ENCODE peak calls at places on chromosomes 7 and 10, in four cellular contexts. I, H, R and P are unnamed samples.

GRCh38 chr7:130995252-130996081 is 261.5 kb upstream of the KLF14 start:
- DNase-seq in I (no peak), H (no peak), R (peak), P (peak)

GRCh38 chr7:72112530-72112929 is 299.6 kb downstream of the CALN1 start:
- DNase-seq in I (no peak), H (no peak), R (no peak), P (no peak)

GRCh38 chr10:119546009-119546408 is 3.5 kb upstream of the RGS10 start:
- DNase-seq in I (no peak), H (no peak), R (no peak), P (no peak)

GRCh38 chr10:79453392-79453791 is 8.0 kb upstream of the ZCCHC24 start:
- DNase-seq in I (no peak), H (no peak), R (no peak), P (no peak)

GRCh38 chr7:149354119-149354518 is 92.1 kb downstream of the ZNF783 start:
- DNase-seq in I (no peak), H (no peak), R (no peak), P (no peak)

GRCh38 chr7:66952343-66953043 is 31.5 kb downstream of the TMEM248 start:
- DNase-seq in I (peak), H (no peak), R (peak), P (no peak)

GRCh38 chr10:29048506-29048905 is 240.4 kb upstream of the LYZL1 start:
- DNase-seq in I (no peak), H (no peak), R (no peak), P (no peak)

GRCh38 chr7:129405527-129405926 is 28.7 kb upstream of the STRIP2 start:
- DNase-seq in I (no peak), H (no peak), R (no peak), P (no peak)

GRCh38 chr10:30557884-30558283 is 71.7 kb downstream of the LYZL2 start:
- DNase-seq in I (peak), H (no peak), R (no peak), P (no peak)

GRCh38 chr7:45196374-45196773 is 38.8 kb downstream of the RAMP3 start:
- DNase-seq in I (no peak), H (no peak), R (no peak), P (no peak)

GRCh38 chr10:50033481-50033880 is 34.3 kb upstream of the WASHC2A start:
- DNase-seq in I (no peak), H (peak), R (no peak), P (no peak)

GRCh38 chr7:55249332-55249731 is 115.8 kb upstream of the LANCL2 start:
- DNase-seq in I (no peak), H (no peak), R (no peak), P (peak)

GRCh38 chr10:86440874-86441838 is 74.6 kb upstream of the GRID1 start:
- DNase-seq in I (peak), H (peak), R (no peak), P (no peak)

GRCh38 chr7:124152859-124153692 is 120.2 kb upstream of the TMEM229A start:
- DNase-seq in I (peak), H (peak), R (no peak), P (no peak)

GRCh38 chr10:86178401-86179142 is 188.0 kb downstream of the GRID1 start:
- DNase-seq in I (peak), H (no peak), R (no peak), P (no peak)

GRCh38 chr7:20598479-20599419 is 16.7 kb upstream of the ABCB5 start:
- DNase-seq in I (peak), H (peak), R (no peak), P (no peak)

GRCh38 chr10:27744478-27745379 is 890 bp downstream of the MKX start:
- DNase-seq in I (no peak), H (no peak), R (no peak), P (no peak)

GRCh38 chr10:29858352-29859267 is 200.8 kb downstream of the JCAD start:
- DNase-seq in I (peak), H (peak), R (peak), P (no peak)

GRCh38 chr10:131786756-131787605 is 113.8 kb upstream of the PPP2R2D start:
- DNase-seq in I (peak), H (no peak), R (peak), P (no peak)

GRCh38 chr10:16049775-16050174 is 189.5 kb upstream of the MINDY3 start:
- DNase-seq in I (no peak), H (no peak), R (no peak), P (no peak)

GRCh38 chr10:16049050-16049449 is 188.7 kb upstream of the MINDY3 start:
- DNase-seq in I (no peak), H (no peak), R (no peak), P (no peak)
- TF ChIP-seq CTCF in I (no peak), H (no peak), R (no peak), P (no peak)

GRCh38 chr10:95290801-95291633 is at the start of gene PDLIM1:
- DNase-seq in I (peak), H (no peak), R (peak), P (no peak)
- TF ChIP-seq CTCF in I (peak), H (peak), R (no peak), P (peak)

GRCh38 chr10:113524120-113524519 is 28.7 kb upstream of the HABP2 start:
- DNase-seq in I (no peak), H (no peak), R (no peak), P (no peak)
- TF ChIP-seq CTCF in I (no peak), H (no peak), R (no peak), P (no peak)

DNA sequence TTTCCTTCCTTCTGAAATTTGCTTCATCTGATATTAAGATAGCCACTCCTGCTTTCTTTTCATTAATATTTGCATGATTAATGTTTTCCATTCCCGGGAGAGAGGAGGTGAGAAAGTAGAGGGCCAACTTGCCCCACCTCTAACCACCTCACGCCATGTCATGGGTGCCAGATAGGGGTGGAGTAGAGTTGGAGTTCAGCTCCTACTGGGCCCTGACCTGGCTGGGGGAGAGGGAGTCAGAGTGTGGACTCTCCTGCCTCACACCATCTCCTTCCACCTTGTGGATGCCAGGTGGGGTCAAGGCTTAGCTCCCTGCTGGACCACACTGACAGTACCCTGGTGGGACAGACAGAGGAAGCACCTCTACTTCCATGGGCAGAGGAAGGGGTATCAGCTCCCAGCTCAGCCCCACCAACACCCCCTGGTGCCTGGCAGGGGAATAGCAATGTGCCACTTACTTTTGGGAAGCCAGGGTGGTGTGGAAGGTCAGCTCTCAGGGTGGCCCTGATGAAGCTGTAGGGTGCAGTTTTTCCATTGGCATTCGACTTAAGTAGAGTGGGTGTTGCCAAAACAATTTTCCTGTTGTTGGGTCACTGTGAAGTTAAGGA is 28.0 kb downstream of the CHST12 start:
- DNase-seq in I (peak), H (no peak), R (no peak), P (no peak)
- TF ChIP-seq CTCF in I (no peak), H (peak), R (peak), P (no peak)